ENCODE peak calls at places on chromosome 21, in five cellular contexts. C is naive thymus-derived CD4-positive, alpha-beta T cell; M is A673; K is dermis microvascular lymphatic vessel endothelial cell; S is SHP77. N is an unnamed sample.

GRCh38 chr21:25313891-25314646 is 293.2 kb downstream of the MRPL39 start:
- DNase-seq in C (no peak), K (no peak), S (no peak), M (peak; percentile 11), N (peak; percentile 34)

GRCh38 chr21:15729674-15730483 is at the start of gene USP25:
- DNase-seq in K (peak; percentile 83), S (no peak), M (peak; percentile 86), C (peak; percentile 83), N (peak; percentile 92)

GRCh38 chr21:32392880-32393676 is at the start of gene URB1:
- DNase-seq in C (peak; percentile 99), K (peak; percentile 83), S (peak; percentile 78), M (peak; percentile 88), N (peak; percentile 87)

GRCh38 chr21:42796327-42797062 is 82.8 kb downstream of the WDR4 start:
- DNase-seq in C (no peak), K (no peak), M (no peak), S (no peak), N (no peak)

GRCh38 chr21:16342932-16343331 is 613.1 kb downstream of the USP25 start:
- DNase-seq in S (no peak), C (no peak), M (no peak), K (no peak), N (no peak)

GRCh38 chr21:39444406-39445145 is 1.0 kb downstream of the LCA5L start:
- DNase-seq in S (peak; percentile 11), C (no peak), M (peak; percentile 17), K (peak; percentile 14), N (peak; percentile 36)

GRCh38 chr21:29656504-29657227 is 283.1 kb downstream of the GRIK1 start:
- DNase-seq in S (peak; percentile 63), M (peak; percentile 88), K (peak; percentile 95), C (peak; percentile 21), N (peak; percentile 41)

GRCh38 chr21:46253610-46254124 is 25.1 kb upstream of the LSS start:
- DNase-seq in M (peak; percentile 52), S (no peak), K (peak; percentile 8), C (peak; percentile 37), N (no peak)

GRCh38 chr21:31293986-31294385 is 50.1 kb downstream of the TIAM1 start:
- DNase-seq in C (peak; percentile 66), M (peak; percentile 18), S (no peak), K (peak; percentile 37), N (no peak)

GRCh38 chr21:36753556-36753955 is 54.6 kb downstream of the SIM2 start:
- DNase-seq in S (no peak), K (peak; percentile 25), C (no peak), M (no peak), N (no peak)

GRCh38 chr21:35222021-35222420 is 172.9 kb upstream of the RUNX1 start:
- DNase-seq in C (no peak), S (no peak), M (no peak), K (peak; percentile 34), N (no peak)

GRCh38 chr21:45590246-45590725 is 48.0 kb upstream of the SLC19A1 start:
- DNase-seq in M (no peak), C (peak; percentile 81), S (no peak), K (peak; percentile 52), N (peak; percentile 72)

GRCh38 chr21:42227909-42228708 is 9.2 kb downstream of the ABCG1 start:
- DNase-seq in M (peak; percentile 79), K (peak; percentile 96), S (peak; percentile 88), C (peak; percentile 83), N (peak; percentile 94)

GRCh38 chr21:40516336-40516735 is 330.6 kb downstream of the DSCAM start:
- DNase-seq in S (no peak), K (no peak), C (no peak), M (peak; percentile 10), N (peak; percentile 7)

GRCh38 chr21:39363607-39364555 is 15.0 kb upstream of the HMGN1 start:
- DNase-seq in M (no peak), K (no peak), S (no peak), C (no peak), N (no peak)

GRCh38 chr21:17466166-17466565 is 46.7 kb upstream of the CXADR start:
- DNase-seq in S (no peak), M (no peak), C (no peak), K (peak; percentile 39), N (peak; percentile 81)

GRCh38 chr21:34351786-34352241 is 12.0 kb upstream of the KCNE2 start:
- DNase-seq in S (peak; percentile 81), M (peak; percentile 56), K (peak; percentile 48), C (no peak), N (peak; percentile 86)

GRCh38 chr21:29091032-29091431 is 17.6 kb upstream of the CCT8 start:
- DNase-seq in K (peak; percentile 58), C (no peak), S (no peak), M (no peak), N (no peak)

GRCh38 chr21:43734131-43734634 is 15.3 kb downstream of the PDXK start:
- DNase-seq in K (no peak), S (peak; percentile 54), C (no peak), M (no peak), N (peak; percentile 75)

GRCh38 chr21:31647650-31648049 is 11.8 kb upstream of the SOD1 start:
- DNase-seq in M (no peak), C (no peak), K (no peak), S (no peak), N (no peak)

GRCh38 chr21:44534688-44535087 is 5.3 kb downstream of the KRTAP10-1 start:
- DNase-seq in S (no peak), C (no peak), K (no peak), M (no peak), N (no peak)

GRCh38 chr21:33849839-33850238 is 65.8 kb downstream of the ATP5PO start:
- DNase-seq in C (no peak), K (peak; percentile 15), S (no peak), M (no peak), N (no peak)

GRCh38 chr21:35828161-35828560 is 232.2 kb downstream of the SETD4 start:
- DNase-seq in C (no peak), S (no peak), K (no peak), M (no peak), N (no peak)

GRCh38 chr21:45406801-45407628 is 2.0 kb downstream of the COL18A1 start:
- DNase-seq in K (no peak), M (peak; percentile 26), S (no peak), C (no peak), N (no peak)

GRCh38 chr21:45467221-45467779 is 62.3 kb downstream of the COL18A1 start:
- DNase-seq in C (no peak), K (no peak), S (no peak), M (no peak), N (no peak)

GRCh38 chr21:31991356-31992331 is 118.8 kb downstream of the HUNK start:
- DNase-seq in S (no peak), M (no peak), K (peak; percentile 8), C (no peak), N (peak; percentile 37)